ENCODE peak calls at places on chromosome 12, in eight cellular contexts. A is ovary, T is left ventricle myocardium inferior, Z is astrocyte, O is psoas muscle, D is mesenchymal stem cell, G is stomach, I is tibial artery. M is an unnamed sample. For H3K4me1, the result is how much of the 10 kb centered on the place peaks cover.

GRCh38 chr12:13044002-13044858 is at the start of gene FAM234B:
- DNase-seq in D (peak), A (peak), Z (peak), I (peak), T (peak), G (peak), O (peak), M (peak)

GRCh38 chr12:3034067-3034750 is 43.0 kb upstream of the TSPAN9 start:
- DNase-seq in G (peak), O (peak), Z (peak), A (peak), D (peak), I (peak), T (peak), M (peak)

GRCh38 chr12:130971871-130972588 is 18.3 kb downstream of the ADGRD1 start:
- DNase-seq in I (no peak), G (no peak), Z (no peak), D (no peak), O (no peak), T (no peak), A (no peak), M (peak)

GRCh38 chr12:12645485-12645884 is 33.8 kb downstream of the CREBL2 start:
- DNase-seq in O (no peak), T (no peak), A (no peak), Z (peak), D (peak), I (no peak), G (no peak), M (no peak)

GRCh38 chr12:60935981-60936761 is 1324.0 kb upstream of the USP15 start:
- DNase-seq in G (no peak), I (no peak), Z (no peak), T (no peak), O (no peak), D (no peak), A (no peak), M (no peak)

GRCh38 chr12:28937196-28937595 is 211.9 kb upstream of the FAR2 start:
- DNase-seq in O (no peak), D (peak), Z (peak), G (no peak), I (no peak), A (no peak), T (no peak), M (no peak)

GRCh38 chr12:53568428-53569173 is 57.6 kb downstream of the ATF7 start:
- DNase-seq in T (no peak), I (no peak), Z (peak), A (no peak), D (peak), G (no peak), O (no peak), M (no peak)

GRCh38 chr12:30308010-30308717 is 387.5 kb downstream of the IPO8 start:
- DNase-seq in A (no peak), T (no peak), Z (peak), O (no peak), I (no peak), G (no peak), D (no peak), M (no peak)

GRCh38 chr12:127295630-127296029 is 971.3 kb upstream of the TMEM132C start:
- DNase-seq in D (no peak), Z (no peak), I (no peak), T (no peak), A (no peak), G (no peak), O (no peak), M (peak)

GRCh38 chr12:113673524-113674238 is 202.0 kb upstream of the LHX5 start:
- DNase-seq in A (no peak), Z (no peak), D (no peak), G (no peak), T (no peak), O (no peak), I (no peak), M (no peak)

GRCh38 chr12:27802511-27802910 is 22.5 kb upstream of the MANSC4 start:
- DNase-seq in Z (no peak), A (no peak), I (no peak), D (no peak), G (no peak), T (no peak), O (no peak), M (no peak)

GRCh38 chr12:42862055-42862454 is 272.5 kb upstream of the PRICKLE1 start:
- DNase-seq in O (no peak), T (no peak), D (no peak), I (no peak), G (no peak), A (no peak), Z (peak), M (no peak)

GRCh38 chr12:32031109-32031508 is 71.9 kb downstream of the RESF1 start:
- DNase-seq in T (no peak), D (no peak), I (no peak), G (no peak), O (no peak), A (no peak), Z (peak), M (no peak)

GRCh38 chr12:54273981-54274380 is 5.9 kb downstream of the CBX5 start:
- DNase-seq in T (no peak), G (no peak), D (no peak), O (no peak), I (no peak), Z (no peak), A (no peak), M (no peak)

GRCh38 chr12:132502149-132502881 is 12.4 kb downstream of the FBRSL1 start:
- DNase-seq in A (no peak), G (no peak), O (no peak), D (no peak), T (no peak), I (no peak), Z (no peak), M (no peak)

GRCh38 chr12:22458301-22458917 is 85.9 kb downstream of the C2CD5 start:
- DNase-seq in D (no peak), I (no peak), T (no peak), A (no peak), G (no peak), Z (no peak), O (no peak), M (no peak)

GRCh38 chr12:65364021-65364420 is 85.5 kb downstream of the MSRB3 start:
- DNase-seq in I (no peak), D (peak), Z (peak), G (no peak), A (no peak), O (no peak), T (no peak), M (no peak)

GRCh38 chr12:70754330-70754741 is 117.1 kb upstream of the PTPRB start:
- DNase-seq in G (no peak), O (no peak), T (no peak), A (no peak), Z (no peak), I (no peak), D (no peak), M (no peak)

GRCh38 chr12:24948452-24948815 is 467 bp downstream of the BCAT1 start:
- DNase-seq in A (peak), O (no peak), I (no peak), Z (peak), D (peak), G (no peak), T (no peak), M (no peak)
- H3K4me1 ChIP-seq in A (under half), O (under half), I (under half), Z (under half), D (under half), G (under half), T (under half), M (under half)

GRCh38 chr12:88185279-88185678 is 43.2 kb downstream of the TMTC3 start:
- DNase-seq in Z (no peak), T (no peak), G (no peak), O (no peak), D (no peak), A (no peak), I (no peak), M (no peak)
- H3K4me1 ChIP-seq in Z (under half), T (under half), G (under half), O (under half), D (under half), A (under half), I (under half), M (under half)

GRCh38 chr12:46773537-46773936 is 52.3 kb downstream of the SLC38A4 start:
- DNase-seq in D (no peak), O (no peak), T (no peak), G (no peak), A (no peak), I (no peak), Z (no peak), M (no peak)

GRCh38 chr12:46774011-46774633 is 51.7 kb downstream of the SLC38A4 start:
- DNase-seq in D (no peak), G (no peak), T (no peak), O (no peak), Z (peak), A (no peak), I (no peak), M (no peak)

GRCh38 chr12:46777587-46777986 is 48.2 kb downstream of the SLC38A4 start:
- DNase-seq in O (no peak), T (no peak), D (no peak), A (no peak), I (no peak), G (no peak), Z (no peak), M (no peak)

GRCh38 chr12:46778415-46778814 is 47.4 kb downstream of the SLC38A4 start:
- DNase-seq in D (no peak), G (no peak), O (peak), I (no peak), T (no peak), Z (no peak), A (no peak), M (no peak)

GRCh38 chr12:46775796-46776195 is 50.0 kb downstream of the SLC38A4 start:
- DNase-seq in I (no peak), O (no peak), A (no peak), D (no peak), T (no peak), G (no peak), Z (no peak), M (no peak)
- H3K4me1 ChIP-seq in I (under half), O (half or more), A (under half), D (under half), T (under half), G (under half), Z (under half), M (under half)

DNA sequence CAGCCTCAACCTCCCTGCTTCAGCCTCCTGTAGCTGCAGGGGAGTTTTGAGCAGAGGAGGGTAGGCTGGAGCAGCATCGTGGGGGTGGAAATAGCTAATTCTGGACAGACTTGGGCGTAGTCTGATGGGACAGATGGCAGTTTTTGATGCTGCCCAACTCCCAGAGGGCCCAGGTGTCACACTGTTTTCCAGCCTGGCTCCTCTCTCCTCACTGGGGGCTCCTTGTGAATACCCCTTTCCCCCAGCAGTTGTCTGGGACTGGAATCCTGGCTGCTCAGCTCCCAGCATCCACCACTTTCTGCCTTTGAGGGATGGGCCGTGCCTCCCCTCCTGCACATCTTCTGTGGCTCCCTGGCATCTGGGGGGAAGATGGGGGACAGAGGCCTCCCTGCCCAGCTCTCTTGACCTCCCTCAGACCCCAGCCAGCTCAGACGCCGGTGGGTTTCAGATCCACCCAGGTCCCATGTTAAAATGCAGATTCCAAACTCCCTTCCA is 34.0 kb downstream of the SH2B3 start:
- DNase-seq in A (no peak), D (no peak), I (no peak), Z (no peak), O (no peak), T (no peak), G (no peak), M (no peak)
- H3K4me1 ChIP-seq in A (under half), D (half or more), I (under half), Z (half or more), O (under half), T (half or more), G (half or more), M (under half)

DNA sequence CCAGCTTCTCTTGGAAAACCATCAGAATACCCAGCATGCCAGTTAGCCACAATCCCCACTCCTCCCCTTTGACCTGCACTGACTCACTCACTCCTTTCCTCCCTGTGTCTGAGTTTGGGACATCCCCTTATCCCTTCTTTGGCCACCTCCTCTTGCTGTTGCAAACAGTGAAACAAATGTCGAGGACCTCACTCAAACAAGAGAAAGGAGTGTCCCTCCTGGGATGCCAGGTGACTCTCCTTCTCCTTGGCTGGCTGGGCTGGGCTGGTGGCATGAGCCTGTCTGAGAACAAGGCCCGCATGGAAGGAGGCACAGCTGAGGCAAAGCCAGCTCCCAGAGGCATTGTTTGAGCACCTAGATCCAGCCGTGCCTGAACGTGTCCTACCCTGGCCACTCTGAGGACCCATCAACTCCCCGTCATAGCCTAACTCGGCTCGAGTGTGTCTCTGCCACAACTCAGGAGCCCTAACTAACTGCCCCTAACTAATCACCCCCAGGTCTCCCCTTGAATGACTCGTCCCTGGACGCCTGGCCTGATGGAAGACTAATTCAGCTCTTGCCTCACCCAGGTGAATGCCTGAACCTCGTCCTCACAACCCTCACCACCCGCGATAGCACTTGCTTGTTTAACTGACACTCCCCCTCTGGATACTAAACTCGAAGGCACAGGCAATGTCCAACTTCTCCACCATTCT is 43.0 kb downstream of the NCOR2 start:
- DNase-seq in O (no peak), A (no peak), D (peak), I (no peak), G (no peak), Z (peak), T (no peak), M (no peak)
- H3K4me1 ChIP-seq in O (half or more), A (under half), D (half or more), I (under half), G (half or more), Z (half or more), T (half or more), M (under half)

DNA sequence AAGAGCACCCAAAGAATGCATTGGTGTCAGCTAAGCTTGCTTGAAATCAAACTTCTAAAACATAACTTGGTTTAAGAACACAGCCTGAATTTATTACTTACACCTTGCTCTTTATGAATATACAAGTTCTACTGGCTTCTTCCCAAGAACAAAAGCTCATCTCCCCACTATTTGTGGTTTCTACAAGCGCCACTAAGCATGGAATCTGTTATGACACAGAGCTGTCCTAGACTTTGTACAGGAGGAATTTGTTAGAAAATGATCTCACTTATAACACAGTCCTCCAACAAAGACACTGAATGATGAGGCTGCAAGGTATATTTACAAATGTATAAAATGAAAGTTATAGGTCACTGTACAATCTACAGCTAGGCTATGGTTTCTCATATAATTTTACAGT is 452.1 kb downstream of the BCAT1 start:
- DNase-seq in A (no peak), G (no peak), I (no peak), O (no peak), D (peak), Z (peak), T (no peak), M (no peak)
- H3K4me1 ChIP-seq in A (under half), G (under half), I (under half), O (under half), D (under half), Z (under half), T (under half), M (under half)

GRCh38 chr12:92138144-92138543 is 7.5 kb downstream of the BTG1 start:
- DNase-seq in Z (no peak), D (peak), I (no peak), A (no peak), T (no peak), O (no peak), G (no peak), M (no peak)
- H3K4me1 ChIP-seq in Z (under half), D (under half), I (under half), A (under half), T (half or more), O (half or more), G (half or more), M (half or more)